ENCODE peak calls at places on chromosome 17, in four cellular contexts. J is fibroblast of lung, P is colonic mucosa, U is neuronal stem cell. H is an unnamed sample.

GRCh38 chr17:21214015-21214776 is at the start of gene TMEM11:
- DNase-seq in P (peak), J (peak), U (peak), H (peak)

GRCh38 chr17:15363702-15364101 is 22.3 kb upstream of the TEKT3 start:
- DNase-seq in P (no peak), U (no peak), J (no peak), H (no peak)

GRCh38 chr17:44546711-44547606 is 10.3 kb upstream of the FZD2 start:
- DNase-seq in U (no peak), P (no peak), J (peak), H (peak)

GRCh38 chr17:74749262-74750038 is 1.0 kb downstream of the NHERF1 start:
- DNase-seq in P (peak), J (peak), U (no peak), H (peak)

GRCh38 chr17:59914274-59914854 is 21.4 kb downstream of the RPS6KB1 start:
- DNase-seq in J (peak), P (no peak), U (peak), H (no peak)

GRCh38 chr17:20187049-20187448 is 177.9 kb downstream of the SPECC1 start:
- DNase-seq in P (no peak), U (no peak), J (peak), H (no peak)

GRCh38 chr17:8300226-8300625 is 5.0 kb upstream of the SLC25A35 start:
- DNase-seq in P (no peak), U (no peak), J (no peak), H (no peak)

GRCh38 chr17:5901731-5902660 is 168.2 kb upstream of the WSCD1 start:
- DNase-seq in U (no peak), P (no peak), J (no peak), H (peak)

GRCh38 chr17:74407384-74407783 is 24.5 kb upstream of the GPRC5C start:
- DNase-seq in J (no peak), P (no peak), U (no peak), H (no peak)

GRCh38 chr17:79979201-79979840 is 56.4 kb downstream of the TBC1D16 start:
- DNase-seq in J (no peak), P (no peak), U (no peak), H (peak)

GRCh38 chr17:79803421-79803996 is 6.6 kb upstream of the CBX8 start:
- DNase-seq in U (no peak), P (no peak), J (no peak), H (peak)

GRCh38 chr17:78391843-78392242 is 13.4 kb downstream of the PGS1 start:
- DNase-seq in P (no peak), U (no peak), J (peak), H (no peak)

GRCh38 chr17:74737299-74738050 is 419 bp downstream of the RAB37 start:
- DNase-seq in P (no peak), U (no peak), J (peak), H (peak)

GRCh38 chr17:38724337-38724988 is 5.7 kb upstream of the CISD3 start:
- DNase-seq in U (no peak), J (no peak), P (peak), H (no peak)

GRCh38 chr17:35083071-35083470 is 19.6 kb upstream of the RFFL start:
- DNase-seq in J (no peak), P (no peak), U (no peak), H (no peak)

GRCh38 chr17:925846-926245 is 53.7 kb downstream of the NXN start:
- DNase-seq in U (no peak), P (no peak), J (no peak), H (no peak)

GRCh38 chr17:933168-934083 is 46.1 kb downstream of the NXN start:
- DNase-seq in U (no peak), P (no peak), J (peak), H (peak)

GRCh38 chr17:930258-930657 is 49.3 kb downstream of the NXN start:
- DNase-seq in U (no peak), P (no peak), J (no peak), H (no peak)

GRCh38 chr17:927611-928461 is 51.7 kb downstream of the NXN start:
- DNase-seq in J (peak), U (no peak), P (no peak), H (peak)

DNA sequence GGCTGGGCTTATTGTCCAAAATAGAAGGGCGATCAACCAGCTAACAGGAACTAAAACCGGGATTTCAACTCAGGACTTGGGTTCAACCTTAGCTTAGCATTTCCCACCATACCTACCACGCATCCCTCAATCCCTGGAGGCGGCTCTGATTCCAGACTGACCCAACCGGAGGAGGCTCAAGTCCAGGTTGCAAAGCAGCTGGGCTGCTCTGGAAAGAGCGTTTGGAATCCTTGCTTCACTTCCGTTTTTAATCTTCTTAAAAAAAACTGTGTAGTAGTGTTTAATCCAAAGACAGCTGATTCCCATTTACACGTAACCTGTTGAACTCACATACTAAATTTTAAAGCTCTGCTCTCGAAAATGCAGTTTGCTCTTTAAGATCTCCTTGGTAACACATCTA is 50.0 kb downstream of the NXN start:
- DNase-seq in J (no peak), P (no peak), U (no peak), H (no peak)
- H3K27ac ChIP-seq in J (no peak), P (no peak), U (no peak), H (peak)

GRCh38 chr17:72588961-72589360 is 468.1 kb downstream of the SOX9 start:
- DNase-seq in J (peak), P (peak), U (no peak), H (no peak)

GRCh38 chr17:72587773-72588511 is 467.1 kb downstream of the SOX9 start:
- DNase-seq in J (peak), U (no peak), P (peak), H (peak)

GRCh38 chr17:72587156-72587555 is 466.3 kb downstream of the SOX9 start:
- DNase-seq in U (no peak), P (no peak), J (peak), H (no peak)

GRCh38 chr17:72590382-72590781 is 469.6 kb downstream of the SOX9 start:
- DNase-seq in P (no peak), U (no peak), J (peak), H (no peak)

DNA sequence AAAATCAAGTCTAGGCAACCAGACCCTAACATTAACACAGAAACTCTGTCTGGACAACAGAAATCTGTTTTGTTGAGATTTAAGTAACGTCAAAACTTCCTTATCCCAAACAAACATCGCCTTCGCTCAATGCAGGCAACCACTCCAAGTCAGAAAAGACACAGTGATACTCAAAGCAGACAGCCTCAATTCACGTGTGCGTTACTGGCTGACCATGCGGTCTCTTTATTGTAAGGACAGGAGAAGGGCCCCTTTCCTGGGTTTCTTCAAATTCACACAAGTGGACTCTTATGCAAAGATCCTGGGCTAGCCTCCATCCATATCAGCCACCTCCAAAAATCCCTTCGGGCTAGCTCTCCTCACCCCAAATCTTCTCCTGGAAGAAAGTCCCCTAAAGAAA is 467.7 kb downstream of the SOX9 start:
- DNase-seq in U (no peak), J (no peak), P (peak), H (no peak)
- H3K9ac ChIP-seq in U (no peak), J (no peak), P (peak), H (no peak)

DNA sequence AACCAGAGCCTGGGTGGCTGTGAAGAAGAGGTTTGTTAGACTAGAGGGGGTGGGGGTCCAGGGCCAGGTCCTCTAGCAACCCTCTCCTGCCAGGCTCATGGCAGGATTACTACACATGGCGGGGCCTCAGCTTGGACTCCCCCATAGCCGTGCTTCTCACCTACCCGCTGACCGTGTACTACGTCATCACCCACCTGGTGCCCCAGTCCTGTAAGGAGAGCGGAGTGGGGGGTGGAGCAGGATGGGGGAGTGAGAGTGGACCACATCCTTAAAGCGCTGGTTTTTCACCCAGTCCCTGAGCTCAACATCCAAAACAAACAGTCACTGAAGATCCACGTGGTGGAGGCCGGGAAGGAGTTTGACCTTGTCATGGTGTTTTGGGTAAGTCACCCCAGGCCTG is 4.2 kb upstream of the CXCL16 start:
- DNase-seq in U (no peak), P (no peak), J (no peak), H (no peak)
- H3K4me3 ChIP-seq in U (no peak), P (no peak), J (no peak), H (no peak)

GRCh38 chr17:58081641-58082340 is 1.4 kb upstream of the DYNLL2 start:
- DNase-seq in J (no peak), U (peak), P (no peak), H (peak)
- H3K27ac ChIP-seq in J (no peak), U (peak), P (no peak), H (peak)

GRCh38 chr17:7253082-7253481 is 1.1 kb downstream of the ELP5 start:
- DNase-seq in U (no peak), J (no peak), P (no peak), H (no peak)

GRCh38 chr17:7254511-7254910 is 2.5 kb downstream of the ELP5 start:
- DNase-seq in U (no peak), J (no peak), P (no peak), H (no peak)

GRCh38 chr17:7250655-7251329 is 742 bp downstream of the CTDNEP1 start:
- DNase-seq in J (no peak), P (peak), U (no peak), H (peak)

GRCh38 chr17:7251330-7252175 is at the start of gene CTDNEP1:
- DNase-seq in P (peak), U (no peak), J (peak), H (peak)

GRCh38 chr17:7252176-7253043 is at the start of gene ELP5:
- DNase-seq in J (peak), P (peak), U (peak), H (peak)
- H3K9ac ChIP-seq in J (peak), P (peak), U (peak), H (peak)

GRCh38 chr17:43125133-43125966 is at the start of gene BRCA1:
- DNase-seq in P (peak), J (peak), U (peak), H (peak)

GRCh38 chr17:43125967-43126910 is 1.1 kb upstream of the BRCA1 start:
- DNase-seq in J (no peak), P (peak), U (no peak), H (peak)

GRCh38 chr17:43126911-43127290 is 1.7 kb upstream of the BRCA1 start:
- DNase-seq in J (no peak), U (no peak), P (no peak), H (peak)

GRCh38 chr17:43132117-43132516 is 7.0 kb upstream of the BRCA1 start:
- DNase-seq in J (no peak), U (no peak), P (no peak), H (no peak)

DNA sequence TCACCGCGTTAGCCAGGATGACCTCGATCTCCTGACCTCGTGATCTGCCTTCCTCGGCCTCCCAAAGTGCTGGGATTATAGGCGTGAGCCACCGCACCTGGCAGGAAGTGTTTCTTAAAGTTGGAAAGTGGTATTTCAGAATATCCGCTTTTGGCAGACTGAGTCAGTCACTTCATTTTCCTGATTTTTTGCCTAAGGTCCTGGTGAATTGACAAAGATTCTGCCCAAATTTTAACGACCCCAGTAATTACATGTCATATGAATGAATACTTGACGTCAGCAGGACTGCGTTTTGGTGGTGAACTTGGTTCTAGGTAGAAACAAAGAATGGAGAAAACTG is 4.5 kb upstream of the BRCA1 start:
- DNase-seq in J (no peak), P (no peak), U (no peak), H (peak)
- H3K4me3 ChIP-seq in J (no peak), P (no peak), U (no peak), H (no peak)

GRCh38 chr17:7017827-7018200 is 5.0 kb upstream of the BCL6B start:
- DNase-seq in P (no peak), U (no peak), J (no peak), H (peak)

GRCh38 chr17:7015587-7016020 is 3.2 kb downstream of the RNASEK start:
- DNase-seq in U (no peak), P (no peak), J (no peak), H (peak)

GRCh38 chr17:7018331-7018964 is 4.4 kb upstream of the BCL6B start:
- DNase-seq in U (no peak), J (no peak), P (peak), H (peak)

GRCh38 chr17:7016406-7016805 is 4.0 kb downstream of the RNASEK start:
- DNase-seq in J (no peak), P (no peak), U (no peak), H (peak)

DNA sequence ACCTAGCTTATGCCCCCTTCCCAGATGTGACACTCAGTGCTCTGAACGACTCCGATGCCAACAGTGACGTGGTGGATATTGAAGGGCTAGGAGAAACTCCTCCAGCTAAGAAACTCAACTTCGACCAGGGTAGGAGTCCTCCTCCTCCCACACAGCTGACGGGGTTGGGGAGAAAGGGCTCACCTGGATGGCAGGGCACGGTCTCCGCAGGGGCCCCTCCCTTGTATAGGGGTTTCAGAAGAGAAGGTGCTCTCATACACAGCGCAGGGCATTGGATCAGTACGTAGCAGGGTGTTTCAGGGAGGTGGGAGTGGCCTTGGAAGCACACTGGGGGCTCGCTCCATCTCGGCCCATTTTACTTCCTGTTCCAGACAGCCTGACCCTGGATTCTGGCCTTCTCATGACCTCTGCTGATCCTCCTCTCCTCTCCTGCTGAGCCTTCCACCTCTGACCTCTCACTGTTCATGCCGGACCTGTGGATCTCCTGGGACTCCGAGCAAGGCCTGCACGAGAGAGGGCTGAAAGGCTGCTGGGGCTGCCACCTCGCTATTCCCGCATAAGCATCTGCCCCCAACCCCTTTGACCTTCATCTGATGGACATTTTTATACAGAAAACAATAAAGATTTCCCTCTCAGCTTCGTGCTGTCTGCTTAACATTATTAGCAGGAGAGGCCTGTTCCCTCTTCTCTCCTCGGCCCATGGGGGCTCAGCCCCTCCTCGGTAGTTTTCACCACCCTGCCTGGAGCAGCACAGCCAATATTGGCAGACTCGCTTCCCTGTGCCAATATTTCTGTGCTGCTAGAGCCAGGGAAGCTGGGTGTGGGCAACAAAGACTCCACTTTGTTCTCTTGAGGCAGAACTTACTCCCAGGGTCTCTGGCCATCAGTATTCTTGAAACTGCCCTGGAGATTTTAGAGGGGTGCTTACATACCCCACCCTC is 4.7 kb downstream of the RNASEK start:
- DNase-seq in P (no peak), U (no peak), J (no peak), H (peak)
- H3K27ac ChIP-seq in P (peak), U (no peak), J (no peak), H (no peak)

DNA sequence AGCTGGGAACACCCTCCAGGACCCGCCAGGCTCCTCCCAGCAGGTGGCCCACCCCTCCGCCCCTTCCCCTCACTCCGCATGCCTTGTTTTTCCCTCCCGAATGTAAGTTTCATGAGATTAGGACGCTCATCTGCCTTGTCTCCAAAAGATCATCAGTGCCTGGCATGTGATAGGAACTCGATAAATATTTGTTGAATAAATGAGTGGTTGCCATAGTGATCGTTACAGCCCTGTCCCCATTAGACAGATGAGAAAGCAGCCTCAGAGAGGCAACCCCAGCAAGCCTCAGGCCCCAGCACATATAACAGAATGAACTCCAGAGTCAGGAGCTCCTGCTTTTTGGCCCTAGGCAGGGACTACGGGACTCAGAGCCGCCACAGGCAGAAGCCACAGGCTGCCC is 5.0 kb downstream of the CAMKK1 start:
- DNase-seq in U (no peak), J (no peak), P (no peak), H (no peak)
- H3K9ac ChIP-seq in U (no peak), J (no peak), P (peak), H (no peak)